ENCODE peak calls at places on chromosomes 4 and X, in eight cellular contexts. I is Caki2; X is brain microvascular endothelial cell; T is WTC11; Y is CD8-positive, alpha-beta T cell; M is activated CD4-positive, alpha-beta T cell treated with anti-CD3 and anti-CD28 coated beads, Interleukin-2, amount 50 U/mL, for 1 hour; D is cardiac fibroblast; O is stimulated activated CD4-positive, alpha-beta T cell treated with anti-CD3 and anti-CD28 coated beads, TNF-alpha, amount 100 ng/mL, for 48 hours. J is an unnamed sample.

GRCh38 chrX:17737707-17738001 is 361 bp downstream of the SCML1 start:
- DNase-seq in I (no peak), X (no peak), T (no peak), Y (no peak), M (peak; percentile 18), D (no peak), O (no peak), J (no peak)

GRCh38 chr4:185036842-185037241 is 18.6 kb downstream of the HELT start:
- DNase-seq in I (no peak), X (no peak), T (no peak), Y (no peak), M (no peak), D (no peak), O (no peak), J (no peak)

GRCh38 chrX:104112326-104112951 is at the start of gene ZCCHC18:
- DNase-seq in I (peak; percentile 76), X (peak; percentile 35), T (peak; percentile 72), Y (no peak), M (peak; percentile 15), D (peak; percentile 64), O (no peak), J (peak; percentile 28)

GRCh38 chr4:41438564-41438963 is 99.4 kb upstream of the LIMCH1 start:
- DNase-seq in I (no peak), X (no peak), T (no peak), Y (no peak), M (no peak), D (no peak), O (no peak), J (no peak)

GRCh38 chr4:38526412-38526811 is 137.6 kb upstream of the KLF3 start:
- DNase-seq in I (no peak), X (no peak), T (no peak), Y (no peak), M (no peak), D (no peak), O (no peak), J (no peak)

GRCh38 chr4:161256716-161257115 is 907.1 kb downstream of the FSTL5 start:
- DNase-seq in I (no peak), X (no peak), T (no peak), Y (no peak), M (no peak), D (no peak), O (no peak), J (peak; percentile 7)

GRCh38 chrX:47169726-47170515 is 23.7 kb upstream of the UBA1 start:
- DNase-seq in I (no peak), X (no peak), T (no peak), Y (no peak), M (no peak), D (peak; percentile 78), O (no peak), J (no peak)

GRCh38 chrX:16022580-16023170 is 100.7 kb upstream of the GRPR start:
- DNase-seq in I (peak; percentile 55), X (no peak), T (no peak), Y (no peak), M (no peak), D (peak; percentile 11), O (no peak), J (no peak)

GRCh38 chr4:86452323-86452995 is 92.6 kb upstream of the MAPK10 start:
- DNase-seq in I (no peak), X (peak; percentile 40), T (no peak), Y (no peak), M (no peak), D (peak; percentile 73), O (no peak), J (no peak)

GRCh38 chr4:156954598-156954997 is 17.0 kb downstream of the PDGFC start:
- DNase-seq in I (no peak), X (no peak), T (no peak), Y (no peak), M (no peak), D (no peak), O (no peak), J (peak; percentile 61)

GRCh38 chrX:10971176-10971575 is 140.0 kb upstream of the HCCS start:
- DNase-seq in I (no peak), X (no peak), T (no peak), Y (no peak), M (no peak), D (peak; percentile 5), O (no peak), J (no peak)

GRCh38 chrX:18997916-18998315 is 14.0 kb upstream of the PHKA2 start:
- DNase-seq in I (peak; percentile 58), X (no peak), T (peak; percentile 9), Y (no peak), M (no peak), D (no peak), O (no peak), J (no peak)

GRCh38 chr4:63493265-63493664 is 916.0 kb downstream of the TECRL start:
- DNase-seq in I (no peak), X (no peak), T (no peak), Y (no peak), M (no peak), D (no peak), O (no peak), J (no peak)

GRCh38 chrX:124230573-124231300 is 101.7 kb upstream of the TEX13D start:
- DNase-seq in I (no peak), X (no peak), T (no peak), Y (no peak), M (no peak), D (no peak), O (no peak), J (no peak)

GRCh38 chr4:128558896-128559669 is 250.4 kb upstream of the JADE1 start:
- DNase-seq in I (no peak), X (no peak), T (no peak), Y (no peak), M (no peak), D (peak; percentile 69), O (no peak), J (no peak)